ENCODE peak calls at places on chromosomes 11 and 22, in six cellular contexts. One of them, this sample, is unnamed.

GRCh38 chr11:84905411-84905810 is 721.7 kb downstream of the DLG2 start:
- DNase-seq in T-helper 1 cell: no peak
- DNase-seq in nephron progenitor cell: no peak
- DNase-seq in breast epithelium: no peak
- DNase-seq in ELR: peak
- DNase-seq in activated T-helper 9 cell treated with anti-CD3 and anti-CD28 coated beads, Interleukin-2, amount 50 U/mL, for 16 hours: no peak
- DNase-seq in this sample: no peak

GRCh38 chr22:44361391-44362126 is 48.8 kb upstream of the SHISAL1 start:
- DNase-seq in T-helper 1 cell: no peak
- DNase-seq in nephron progenitor cell: no peak
- DNase-seq in breast epithelium: no peak
- DNase-seq in ELR: peak
- DNase-seq in activated T-helper 9 cell treated with anti-CD3 and anti-CD28 coated beads, Interleukin-2, amount 50 U/mL, for 16 hours: no peak
- DNase-seq in this sample: no peak

GRCh38 chr22:45756558-45756957 is 84.9 kb downstream of the ATXN10 start:
- DNase-seq in T-helper 1 cell: no peak
- DNase-seq in nephron progenitor cell: no peak
- DNase-seq in breast epithelium: no peak
- DNase-seq in ELR: no peak
- DNase-seq in activated T-helper 9 cell treated with anti-CD3 and anti-CD28 coated beads, Interleukin-2, amount 50 U/mL, for 16 hours: no peak
- DNase-seq in this sample: no peak

GRCh38 chr11:35785287-35786167 is 123.0 kb downstream of the TRIM44 start:
- DNase-seq in T-helper 1 cell: no peak
- DNase-seq in nephron progenitor cell: no peak
- DNase-seq in breast epithelium: no peak
- DNase-seq in ELR: peak
- DNase-seq in activated T-helper 9 cell treated with anti-CD3 and anti-CD28 coated beads, Interleukin-2, amount 50 U/mL, for 16 hours: no peak
- DNase-seq in this sample: no peak

GRCh38 chr11:46134540-46134939 is 13.3 kb upstream of the PHF21A start:
- DNase-seq in T-helper 1 cell: no peak
- DNase-seq in nephron progenitor cell: no peak
- DNase-seq in breast epithelium: no peak
- DNase-seq in ELR: peak
- DNase-seq in activated T-helper 9 cell treated with anti-CD3 and anti-CD28 coated beads, Interleukin-2, amount 50 U/mL, for 16 hours: no peak
- DNase-seq in this sample: no peak

GRCh38 chr11:110907629-110908028 is 195.4 kb upstream of the ARHGAP20 start:
- DNase-seq in T-helper 1 cell: no peak
- DNase-seq in nephron progenitor cell: no peak
- DNase-seq in breast epithelium: no peak
- DNase-seq in ELR: peak
- DNase-seq in activated T-helper 9 cell treated with anti-CD3 and anti-CD28 coated beads, Interleukin-2, amount 50 U/mL, for 16 hours: no peak
- DNase-seq in this sample: no peak

GRCh38 chr11:62789576-62789975 is 2.2 kb downstream of the TMEM223 start:
- DNase-seq in T-helper 1 cell: no peak
- DNase-seq in nephron progenitor cell: no peak
- DNase-seq in breast epithelium: no peak
- DNase-seq in ELR: no peak
- DNase-seq in activated T-helper 9 cell treated with anti-CD3 and anti-CD28 coated beads, Interleukin-2, amount 50 U/mL, for 16 hours: no peak
- DNase-seq in this sample: no peak

GRCh38 chr22:34847072-34847471 is 218.9 kb upstream of the ISX start:
- DNase-seq in T-helper 1 cell: no peak
- DNase-seq in nephron progenitor cell: no peak
- DNase-seq in breast epithelium: no peak
- DNase-seq in ELR: no peak
- DNase-seq in activated T-helper 9 cell treated with anti-CD3 and anti-CD28 coated beads, Interleukin-2, amount 50 U/mL, for 16 hours: no peak
- DNase-seq in this sample: no peak